ENCODE peak calls at places on chromosomes 2 and 18, in six cellular contexts. One of them, this sample, is unnamed.

GRCh38 chr2:30334738-30335426 is 103.5 kb downstream of the LBH start:
- DNase-seq in AG04450: no peak
- DNase-seq in A673: peak
- DNase-seq in CD8-positive, alpha-beta memory T cell: no peak
- DNase-seq in dorsolateral prefrontal cortex: no peak
- DNase-seq in mammary epithelial cell: no peak
- DNase-seq in this sample: no peak

GRCh38 chr2:105502625-105503334 is 103.9 kb upstream of the FHL2 start:
- DNase-seq in AG04450: no peak
- DNase-seq in CD8-positive, alpha-beta memory T cell: no peak
- DNase-seq in mammary epithelial cell: peak
- DNase-seq in A673: no peak
- DNase-seq in dorsolateral prefrontal cortex: no peak
- DNase-seq in this sample: no peak

GRCh38 chr18:77254711-77255110 is 5.1 kb downstream of the GALR1 start:
- DNase-seq in mammary epithelial cell: no peak
- DNase-seq in dorsolateral prefrontal cortex: no peak
- DNase-seq in A673: no peak
- DNase-seq in AG04450: no peak
- DNase-seq in CD8-positive, alpha-beta memory T cell: no peak
- DNase-seq in this sample: no peak

GRCh38 chr2:212831671-212832199 is 293.1 kb upstream of the ERBB4 start:
- DNase-seq in AG04450: no peak
- DNase-seq in dorsolateral prefrontal cortex: no peak
- DNase-seq in mammary epithelial cell: no peak
- DNase-seq in A673: no peak
- DNase-seq in CD8-positive, alpha-beta memory T cell: no peak
- DNase-seq in this sample: peak

GRCh38 chr2:173355132-173355865 is 627 bp downstream of the CDCA7 start:
- DNase-seq in dorsolateral prefrontal cortex: no peak
- DNase-seq in A673: peak
- DNase-seq in mammary epithelial cell: peak
- DNase-seq in AG04450: peak
- DNase-seq in CD8-positive, alpha-beta memory T cell: no peak
- DNase-seq in this sample: peak

GRCh38 chr2:105142239-105142638 is 99.3 kb upstream of the GPR45 start:
- DNase-seq in dorsolateral prefrontal cortex: no peak
- DNase-seq in mammary epithelial cell: no peak
- DNase-seq in CD8-positive, alpha-beta memory T cell: no peak
- DNase-seq in AG04450: no peak
- DNase-seq in A673: no peak
- DNase-seq in this sample: no peak

GRCh38 chr2:36456227-36456788 is 100.7 kb downstream of the CRIM1 start:
- DNase-seq in mammary epithelial cell: peak
- DNase-seq in dorsolateral prefrontal cortex: peak
- DNase-seq in AG04450: no peak
- DNase-seq in A673: peak
- DNase-seq in CD8-positive, alpha-beta memory T cell: no peak
- DNase-seq in this sample: peak

GRCh38 chr2:150575861-150576260 is 88.4 kb upstream of the RND3 start:
- DNase-seq in AG04450: no peak
- DNase-seq in dorsolateral prefrontal cortex: no peak
- DNase-seq in CD8-positive, alpha-beta memory T cell: no peak
- DNase-seq in A673: no peak
- DNase-seq in mammary epithelial cell: no peak
- DNase-seq in this sample: no peak

GRCh38 chr18:22170421-22171262 is 1.3 kb downstream of the GATA6 start:
- DNase-seq in A673: peak
- DNase-seq in CD8-positive, alpha-beta memory T cell: no peak
- DNase-seq in AG04450: peak
- DNase-seq in mammary epithelial cell: peak
- DNase-seq in dorsolateral prefrontal cortex: no peak
- DNase-seq in this sample: peak

GRCh38 chr2:118923371-118923770 is 18.6 kb upstream of the MARCO start:
- DNase-seq in AG04450: no peak
- DNase-seq in dorsolateral prefrontal cortex: no peak
- DNase-seq in A673: no peak
- DNase-seq in CD8-positive, alpha-beta memory T cell: no peak
- DNase-seq in mammary epithelial cell: no peak
- DNase-seq in this sample: no peak

GRCh38 chr2:23127465-23127864 is 257.5 kb upstream of the KLHL29 start:
- DNase-seq in mammary epithelial cell: no peak
- DNase-seq in AG04450: no peak
- DNase-seq in CD8-positive, alpha-beta memory T cell: no peak
- DNase-seq in A673: no peak
- DNase-seq in dorsolateral prefrontal cortex: no peak
- DNase-seq in this sample: no peak

GRCh38 chr2:172427990-172428840 is 829 bp downstream of the ITGA6 start:
- DNase-seq in AG04450: no peak
- DNase-seq in dorsolateral prefrontal cortex: no peak
- DNase-seq in A673: peak
- DNase-seq in mammary epithelial cell: peak
- DNase-seq in CD8-positive, alpha-beta memory T cell: peak
- DNase-seq in this sample: peak

GRCh38 chr2:11750917-11751316 is 4.5 kb downstream of the LPIN1 start:
- DNase-seq in AG04450: no peak
- DNase-seq in A673: no peak
- DNase-seq in CD8-positive, alpha-beta memory T cell: peak
- DNase-seq in mammary epithelial cell: peak
- DNase-seq in dorsolateral prefrontal cortex: no peak
- DNase-seq in this sample: no peak

GRCh38 chr2:63840081-63840784 is 1.5 kb upstream of the UGP2 start:
- DNase-seq in CD8-positive, alpha-beta memory T cell: no peak
- DNase-seq in dorsolateral prefrontal cortex: no peak
- DNase-seq in AG04450: no peak
- DNase-seq in mammary epithelial cell: no peak
- DNase-seq in A673: no peak
- DNase-seq in this sample: peak

GRCh38 chr2:108396845-108397244 is 19.1 kb downstream of the SULT1C4 start:
- DNase-seq in mammary epithelial cell: peak
- DNase-seq in CD8-positive, alpha-beta memory T cell: no peak
- DNase-seq in dorsolateral prefrontal cortex: no peak
- DNase-seq in AG04450: no peak
- DNase-seq in A673: peak
- DNase-seq in this sample: no peak

GRCh38 chr2:190443778-190444481 is 35.8 kb downstream of the MFSD6 start:
- DNase-seq in AG04450: peak
- DNase-seq in CD8-positive, alpha-beta memory T cell: no peak
- DNase-seq in dorsolateral prefrontal cortex: no peak
- DNase-seq in mammary epithelial cell: peak
- DNase-seq in A673: no peak
- DNase-seq in this sample: no peak

GRCh38 chr2:28390857-28391563 is 1.6 kb upstream of the FOSL2 start:
- DNase-seq in A673: no peak
- DNase-seq in dorsolateral prefrontal cortex: peak
- DNase-seq in mammary epithelial cell: peak
- DNase-seq in CD8-positive, alpha-beta memory T cell: no peak
- DNase-seq in AG04450: no peak
- DNase-seq in this sample: peak

GRCh38 chr2:84908948-84909713 is 3.7 kb downstream of the TMSB10 start:
- DNase-seq in AG04450: no peak
- DNase-seq in A673: no peak
- DNase-seq in mammary epithelial cell: no peak
- DNase-seq in dorsolateral prefrontal cortex: no peak
- DNase-seq in CD8-positive, alpha-beta memory T cell: no peak
- DNase-seq in this sample: no peak

GRCh38 chr2:7014201-7014640 is 97.0 kb downstream of the RNF144A start:
- DNase-seq in dorsolateral prefrontal cortex: no peak
- DNase-seq in CD8-positive, alpha-beta memory T cell: no peak
- DNase-seq in mammary epithelial cell: no peak
- DNase-seq in A673: peak
- DNase-seq in AG04450: no peak
- DNase-seq in this sample: peak

GRCh38 chr18:61854578-61854977 is 38.2 kb downstream of the RNF152 start:
- DNase-seq in AG04450: peak
- DNase-seq in CD8-positive, alpha-beta memory T cell: no peak
- DNase-seq in A673: no peak
- DNase-seq in dorsolateral prefrontal cortex: no peak
- DNase-seq in mammary epithelial cell: peak
- DNase-seq in this sample: no peak

GRCh38 chr2:45862843-45863242 is 211.4 kb downstream of the PRKCE start:
- DNase-seq in dorsolateral prefrontal cortex: no peak
- DNase-seq in AG04450: no peak
- DNase-seq in A673: no peak
- DNase-seq in mammary epithelial cell: no peak
- DNase-seq in CD8-positive, alpha-beta memory T cell: no peak
- DNase-seq in this sample: no peak

GRCh38 chr2:45857206-45857605 is 205.7 kb downstream of the PRKCE start:
- DNase-seq in A673: no peak
- DNase-seq in CD8-positive, alpha-beta memory T cell: no peak
- DNase-seq in dorsolateral prefrontal cortex: no peak
- DNase-seq in mammary epithelial cell: no peak
- DNase-seq in AG04450: no peak
- DNase-seq in this sample: no peak

GRCh38 chr2:45859682-45860081 is 208.2 kb downstream of the PRKCE start:
- DNase-seq in A673: no peak
- DNase-seq in mammary epithelial cell: no peak
- DNase-seq in AG04450: no peak
- DNase-seq in dorsolateral prefrontal cortex: no peak
- DNase-seq in CD8-positive, alpha-beta memory T cell: no peak
- DNase-seq in this sample: no peak

GRCh38 chr2:45857848-45858520 is 206.5 kb downstream of the PRKCE start:
- DNase-seq in CD8-positive, alpha-beta memory T cell: no peak
- DNase-seq in A673: no peak
- DNase-seq in dorsolateral prefrontal cortex: no peak
- DNase-seq in mammary epithelial cell: no peak
- DNase-seq in AG04450: no peak
- DNase-seq in this sample: no peak

DNA sequence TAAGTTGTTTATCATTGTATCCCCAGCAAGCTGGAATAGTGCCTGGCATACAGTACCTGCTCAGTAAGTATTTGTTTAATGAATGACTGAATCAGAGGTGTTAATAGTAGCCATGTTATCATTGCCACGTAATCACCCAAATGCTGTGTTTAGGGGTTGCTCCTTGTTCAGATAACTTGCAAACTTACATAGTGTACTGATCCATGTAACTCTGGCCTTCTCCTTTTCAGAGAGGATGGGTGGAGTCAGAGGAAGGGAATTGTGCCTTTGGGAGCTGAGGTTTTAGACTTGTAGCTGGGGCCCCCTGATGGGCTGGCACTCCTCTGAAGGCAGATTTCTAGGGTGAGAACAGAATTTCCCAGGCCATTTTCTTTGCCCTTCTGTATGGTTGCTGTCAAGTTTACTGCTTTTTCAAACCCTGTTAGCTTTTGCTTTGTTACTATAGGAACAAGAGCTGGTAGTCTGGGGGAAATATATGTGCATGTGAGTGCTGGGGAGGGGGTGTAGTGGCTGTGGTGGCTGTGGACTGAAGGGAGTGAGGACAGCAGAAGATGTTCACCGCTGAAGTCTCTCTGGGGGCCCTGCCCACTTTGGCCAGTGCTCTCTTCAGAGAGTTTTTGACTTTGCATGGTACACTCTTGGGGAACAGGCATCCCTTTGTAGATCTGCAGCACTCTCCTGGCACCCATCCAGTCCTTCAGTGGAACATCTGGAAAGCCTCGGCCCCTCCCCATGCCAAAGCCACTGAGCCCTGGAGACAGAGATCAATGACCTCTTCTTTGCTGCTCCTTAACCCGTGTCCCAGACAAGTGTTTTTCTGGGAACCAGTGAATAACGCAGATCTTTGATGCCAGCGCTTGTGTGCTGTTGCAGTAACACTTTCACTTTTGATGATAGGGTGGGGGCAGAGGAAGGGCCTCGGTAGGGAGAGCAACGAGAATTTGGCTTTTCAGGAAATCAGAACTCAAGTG is 208.9 kb downstream of the PRKCE start:
- DNase-seq in mammary epithelial cell: peak
- DNase-seq in dorsolateral prefrontal cortex: no peak
- DNase-seq in A673: peak
- DNase-seq in AG04450: no peak
- DNase-seq in CD8-positive, alpha-beta memory T cell: no peak
- DNase-seq in this sample: no peak
- H3K27ac ChIP-seq in mammary epithelial cell: no peak
- H3K27ac ChIP-seq in dorsolateral prefrontal cortex: peak
- H3K27ac ChIP-seq in A673: no peak
- H3K27ac ChIP-seq in AG04450: no peak
- H3K27ac ChIP-seq in CD8-positive, alpha-beta memory T cell: peak
- H3K27ac ChIP-seq in this sample: peak

GRCh38 chr18:5339202-5339834 is 43.8 kb upstream of the ZBTB14 start:
- DNase-seq in CD8-positive, alpha-beta memory T cell: no peak
- DNase-seq in A673: no peak
- DNase-seq in mammary epithelial cell: no peak
- DNase-seq in dorsolateral prefrontal cortex: no peak
- DNase-seq in AG04450: no peak
- DNase-seq in this sample: no peak
- H3K27ac ChIP-seq in CD8-positive, alpha-beta memory T cell: no peak
- H3K27ac ChIP-seq in A673: no peak
- H3K27ac ChIP-seq in mammary epithelial cell: no peak
- H3K27ac ChIP-seq in dorsolateral prefrontal cortex: no peak
- H3K27ac ChIP-seq in AG04450: no peak
- H3K27ac ChIP-seq in this sample: no peak

GRCh38 chr18:527136-527535 is 26.6 kb upstream of the COLEC12 start:
- DNase-seq in AG04450: no peak
- DNase-seq in A673: no peak
- DNase-seq in mammary epithelial cell: no peak
- DNase-seq in CD8-positive, alpha-beta memory T cell: no peak
- DNase-seq in dorsolateral prefrontal cortex: no peak
- DNase-seq in this sample: no peak
- H3K27ac ChIP-seq in AG04450: no peak
- H3K27ac ChIP-seq in A673: no peak
- H3K27ac ChIP-seq in mammary epithelial cell: no peak
- H3K27ac ChIP-seq in CD8-positive, alpha-beta memory T cell: no peak
- H3K27ac ChIP-seq in dorsolateral prefrontal cortex: no peak
- H3K27ac ChIP-seq in this sample: no peak

GRCh38 chr2:9000442-9000841 is 3.0 kb downstream of the MBOAT2 start:
- DNase-seq in AG04450: no peak
- DNase-seq in dorsolateral prefrontal cortex: no peak
- DNase-seq in mammary epithelial cell: no peak
- DNase-seq in CD8-positive, alpha-beta memory T cell: no peak
- DNase-seq in A673: no peak
- DNase-seq in this sample: no peak

GRCh38 chr2:8997108-8997507 is 6.4 kb downstream of the MBOAT2 start:
- DNase-seq in A673: no peak
- DNase-seq in CD8-positive, alpha-beta memory T cell: no peak
- DNase-seq in AG04450: no peak
- DNase-seq in mammary epithelial cell: no peak
- DNase-seq in dorsolateral prefrontal cortex: no peak
- DNase-seq in this sample: no peak

GRCh38 chr2:8999802-9000201 is 3.7 kb downstream of the MBOAT2 start:
- DNase-seq in mammary epithelial cell: no peak
- DNase-seq in AG04450: no peak
- DNase-seq in A673: no peak
- DNase-seq in CD8-positive, alpha-beta memory T cell: no peak
- DNase-seq in dorsolateral prefrontal cortex: no peak
- DNase-seq in this sample: no peak

GRCh38 chr2:8998418-8998817 is 5.1 kb downstream of the MBOAT2 start:
- DNase-seq in A673: no peak
- DNase-seq in CD8-positive, alpha-beta memory T cell: no peak
- DNase-seq in dorsolateral prefrontal cortex: no peak
- DNase-seq in mammary epithelial cell: no peak
- DNase-seq in AG04450: no peak
- DNase-seq in this sample: no peak

DNA sequence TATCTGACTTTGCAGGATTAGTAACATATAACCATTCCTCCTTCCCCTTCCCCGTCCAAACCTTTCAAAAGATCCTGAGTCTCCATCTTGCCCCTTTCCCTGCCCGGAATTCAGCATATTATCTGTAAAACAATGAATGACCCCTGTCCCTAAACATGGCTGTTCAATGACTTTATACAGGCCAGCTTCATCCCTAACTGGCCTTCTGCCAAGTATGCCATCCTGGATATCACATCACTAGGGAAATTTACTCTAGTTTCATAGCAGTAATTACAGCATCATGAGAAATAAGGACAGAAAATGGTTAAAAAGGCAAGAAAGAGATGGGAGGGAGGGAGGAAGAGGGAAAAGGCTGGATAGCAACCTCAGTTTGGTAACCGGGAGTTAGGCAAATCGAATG is 4.4 kb downstream of the MBOAT2 start:
- DNase-seq in mammary epithelial cell: no peak
- DNase-seq in dorsolateral prefrontal cortex: no peak
- DNase-seq in CD8-positive, alpha-beta memory T cell: no peak
- DNase-seq in A673: no peak
- DNase-seq in AG04450: no peak
- DNase-seq in this sample: no peak
- H3K27ac ChIP-seq in mammary epithelial cell: no peak
- H3K27ac ChIP-seq in dorsolateral prefrontal cortex: no peak
- H3K27ac ChIP-seq in CD8-positive, alpha-beta memory T cell: peak
- H3K27ac ChIP-seq in A673: no peak
- H3K27ac ChIP-seq in AG04450: no peak
- H3K27ac ChIP-seq in this sample: no peak

This sample was measured in spleen.